ENCODE peak calls at places on chromosomes 12 and 14, in nine cellular contexts. One of them, this sample, is unnamed.

GRCh38 chr14:104436741-104437701 is 142.5 kb upstream of the C14orf180 start:
- DNase-seq in A673: no peak
- DNase-seq in tibial nerve: no peak
- DNase-seq in lung: peak; percentile 26
- DNase-seq in ovary: no peak
- DNase-seq in neural progenitor cell: no peak
- DNase-seq in heart right ventricle: peak; percentile 11
- DNase-seq in Peyer's patch: no peak
- DNase-seq in DND-41: no peak
- DNase-seq in this sample: peak; percentile 28

GRCh38 chr14:56482306-56482705 is 97.3 kb upstream of the TMEM260 start:
- DNase-seq in A673: peak; percentile 53
- DNase-seq in tibial nerve: no peak
- DNase-seq in lung: no peak
- DNase-seq in ovary: no peak
- DNase-seq in neural progenitor cell: peak; percentile 76
- DNase-seq in heart right ventricle: no peak
- DNase-seq in Peyer's patch: no peak
- DNase-seq in DND-41: peak; percentile 46
- DNase-seq in this sample: no peak

GRCh38 chr12:83818888-83819287 is 1093.7 kb downstream of the SLC6A15 start:
- DNase-seq in A673: peak; percentile 3
- DNase-seq in tibial nerve: no peak
- DNase-seq in lung: no peak
- DNase-seq in ovary: no peak
- DNase-seq in neural progenitor cell: no peak
- DNase-seq in heart right ventricle: no peak
- DNase-seq in Peyer's patch: no peak
- DNase-seq in DND-41: no peak
- DNase-seq in this sample: no peak

GRCh38 chr14:75138492-75138891 is 11.6 kb upstream of the NEK9 start:
- DNase-seq in A673: no peak
- DNase-seq in tibial nerve: no peak
- DNase-seq in lung: no peak
- DNase-seq in ovary: no peak
- DNase-seq in neural progenitor cell: no peak
- DNase-seq in heart right ventricle: no peak
- DNase-seq in Peyer's patch: no peak
- DNase-seq in DND-41: no peak
- DNase-seq in this sample: no peak

GRCh38 chr14:36773136-36773540 is 111.5 kb downstream of the PAX9 start:
- DNase-seq in A673: peak; percentile 80
- DNase-seq in tibial nerve: no peak
- DNase-seq in lung: no peak
- DNase-seq in ovary: no peak
- DNase-seq in neural progenitor cell: no peak
- DNase-seq in heart right ventricle: no peak
- DNase-seq in Peyer's patch: no peak
- DNase-seq in DND-41: no peak
- DNase-seq in this sample: no peak

GRCh38 chr12:28086521-28086920 is 103.7 kb upstream of the CCDC91 start:
- DNase-seq in A673: no peak
- DNase-seq in tibial nerve: no peak
- DNase-seq in lung: no peak
- DNase-seq in ovary: no peak
- DNase-seq in neural progenitor cell: no peak
- DNase-seq in heart right ventricle: no peak
- DNase-seq in Peyer's patch: no peak
- DNase-seq in DND-41: no peak
- DNase-seq in this sample: no peak

GRCh38 chr12:4506870-4507269 is 31.8 kb upstream of the RAD51AP1 start:
- DNase-seq in A673: no peak
- DNase-seq in tibial nerve: no peak
- DNase-seq in lung: no peak
- DNase-seq in ovary: no peak
- DNase-seq in neural progenitor cell: no peak
- DNase-seq in heart right ventricle: no peak
- DNase-seq in Peyer's patch: no peak
- DNase-seq in DND-41: peak; percentile 20
- DNase-seq in this sample: no peak

GRCh38 chr12:124294686-124295315 is at the start of gene RFLNA:
- DNase-seq in A673: peak; percentile 16
- DNase-seq in tibial nerve: no peak
- DNase-seq in lung: no peak
- DNase-seq in ovary: peak; percentile 64
- DNase-seq in neural progenitor cell: peak; percentile 83
- DNase-seq in heart right ventricle: no peak
- DNase-seq in Peyer's patch: no peak
- DNase-seq in DND-41: no peak
- DNase-seq in this sample: no peak

GRCh38 chr14:63174760-63175191 is 29.5 kb upstream of the RHOJ start:
- DNase-seq in A673: peak; percentile 75
- DNase-seq in tibial nerve: no peak
- DNase-seq in lung: no peak
- DNase-seq in ovary: no peak
- DNase-seq in neural progenitor cell: peak; percentile 75
- DNase-seq in heart right ventricle: no peak
- DNase-seq in Peyer's patch: no peak
- DNase-seq in DND-41: no peak
- DNase-seq in this sample: no peak

DNA sequence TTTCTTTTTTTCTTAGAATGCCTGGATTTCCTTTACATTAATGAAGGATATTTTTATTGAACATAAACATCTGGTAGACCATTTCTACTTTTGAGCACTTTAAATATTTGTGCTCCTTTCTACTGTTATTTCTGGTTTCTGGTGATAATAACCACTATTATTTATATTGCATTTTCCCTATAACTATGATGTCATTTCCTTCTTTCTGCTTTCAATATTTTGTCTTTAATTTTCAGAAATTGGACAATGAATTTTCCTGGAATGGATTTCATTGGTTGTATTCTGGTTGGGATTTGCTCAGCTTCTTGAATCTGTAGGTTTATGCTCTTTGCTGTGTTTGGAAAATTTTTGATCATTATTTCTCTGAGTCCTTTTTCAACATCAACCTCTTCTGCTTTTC is 5.2 kb upstream of the PRH1 start:
- DNase-seq in A673: no peak
- DNase-seq in tibial nerve: no peak
- DNase-seq in lung: no peak
- DNase-seq in ovary: no peak
- DNase-seq in neural progenitor cell: no peak
- DNase-seq in heart right ventricle: no peak
- DNase-seq in Peyer's patch: no peak
- DNase-seq in DND-41: no peak
- DNase-seq in this sample: no peak
- H3K27ac ChIP-seq in A673: no peak overlapping the region
- H3K27ac ChIP-seq in tibial nerve: no peak overlapping the region
- H3K27ac ChIP-seq in lung: no peak overlapping the region
- H3K27ac ChIP-seq in ovary: no peak overlapping the region
- H3K27ac ChIP-seq in neural progenitor cell: no peak overlapping the region
- H3K27ac ChIP-seq in heart right ventricle: no peak overlapping the region
- H3K27ac ChIP-seq in Peyer's patch: no peak overlapping the region
- H3K27ac ChIP-seq in DND-41: no peak overlapping the region
- H3K27ac ChIP-seq in this sample: no peak overlapping the region

GRCh38 chr14:61321385-61322010 is at the start of gene PRKCH:
- DNase-seq in A673: peak; percentile 65
- DNase-seq in tibial nerve: no peak
- DNase-seq in lung: peak; percentile 87
- DNase-seq in ovary: peak; percentile 72
- DNase-seq in neural progenitor cell: peak; percentile 73
- DNase-seq in heart right ventricle: peak; percentile 82
- DNase-seq in Peyer's patch: peak; percentile 68
- DNase-seq in DND-41: peak; percentile 91
- DNase-seq in this sample: peak; percentile 83
- TF ChIP-seq CTCF in A673: peak; percentile 26
- TF ChIP-seq CTCF in tibial nerve: peak; percentile 8
- TF ChIP-seq CTCF in lung: no peak
- TF ChIP-seq CTCF in ovary: no peak
- TF ChIP-seq CTCF in neural progenitor cell: peak; percentile 31
- TF ChIP-seq CTCF in heart right ventricle: no peak
- TF ChIP-seq CTCF in Peyer's patch: no peak
- TF ChIP-seq CTCF in DND-41: peak; percentile 64
- TF ChIP-seq CTCF in this sample: peak; percentile 32

GRCh38 chr12:16348435-16349131 is 1.1 kb downstream of the MGST1 start:
- DNase-seq in A673: no peak
- DNase-seq in tibial nerve: no peak
- DNase-seq in lung: no peak
- DNase-seq in ovary: no peak
- DNase-seq in neural progenitor cell: peak; percentile 9
- DNase-seq in heart right ventricle: no peak
- DNase-seq in Peyer's patch: no peak
- DNase-seq in DND-41: no peak
- DNase-seq in this sample: no peak
- H3K27ac ChIP-seq in A673: no peak overlapping the region
- H3K27ac ChIP-seq in tibial nerve: peak overlapping the region; percentile 42
- H3K27ac ChIP-seq in lung: peak overlapping the region; percentile 26
- H3K27ac ChIP-seq in ovary: no peak overlapping the region
- H3K27ac ChIP-seq in neural progenitor cell: peak overlapping the region; percentile 86
- H3K27ac ChIP-seq in heart right ventricle: peak overlapping the region; percentile 69
- H3K27ac ChIP-seq in Peyer's patch: no peak overlapping the region
- H3K27ac ChIP-seq in DND-41: no peak overlapping the region
- H3K27ac ChIP-seq in this sample: no peak overlapping the region

DNA sequence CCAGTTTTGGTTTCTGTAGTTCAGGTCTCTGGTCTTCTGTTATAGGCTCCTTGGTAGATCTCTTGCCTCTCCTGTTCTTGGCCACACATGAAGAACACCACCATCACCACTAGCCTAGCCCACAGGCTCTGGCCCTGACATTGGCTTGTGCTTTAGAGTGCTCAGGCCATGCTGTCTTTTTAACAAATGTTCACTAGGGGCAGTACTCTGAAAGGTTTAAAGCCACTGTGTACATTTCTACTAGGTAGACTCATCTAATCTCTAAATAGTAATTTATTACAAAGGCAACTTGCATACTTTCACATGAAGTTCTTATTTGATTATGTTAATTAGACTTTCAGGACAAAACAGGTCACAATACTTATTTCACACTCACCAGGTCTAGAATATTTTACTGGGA is 38.3 kb downstream of the PDE6H start:
- DNase-seq in A673: peak; percentile 10
- DNase-seq in tibial nerve: no peak
- DNase-seq in lung: no peak
- DNase-seq in ovary: no peak
- DNase-seq in neural progenitor cell: no peak
- DNase-seq in heart right ventricle: no peak
- DNase-seq in Peyer's patch: no peak
- DNase-seq in DND-41: no peak
- DNase-seq in this sample: no peak
- TF ChIP-seq CTCF in A673: peak; percentile 30
- TF ChIP-seq CTCF in tibial nerve: no peak
- TF ChIP-seq CTCF in lung: no peak
- TF ChIP-seq CTCF in ovary: no peak
- TF ChIP-seq CTCF in neural progenitor cell: peak; percentile 33
- TF ChIP-seq CTCF in heart right ventricle: no peak
- TF ChIP-seq CTCF in Peyer's patch: no peak
- TF ChIP-seq CTCF in DND-41: peak; percentile 39
- TF ChIP-seq CTCF in this sample: peak; percentile 33

GRCh38 chr12:2583642-2584041 is 211.1 kb upstream of the FKBP4 start:
- DNase-seq in A673: no peak
- DNase-seq in tibial nerve: no peak
- DNase-seq in lung: no peak
- DNase-seq in ovary: no peak
- DNase-seq in neural progenitor cell: no peak
- DNase-seq in heart right ventricle: no peak
- DNase-seq in Peyer's patch: no peak
- DNase-seq in DND-41: no peak
- DNase-seq in this sample: no peak
- H3K27ac ChIP-seq in A673: no peak overlapping the region
- H3K27ac ChIP-seq in tibial nerve: no peak overlapping the region
- H3K27ac ChIP-seq in lung: no peak overlapping the region
- H3K27ac ChIP-seq in ovary: no peak overlapping the region
- H3K27ac ChIP-seq in neural progenitor cell: no peak overlapping the region
- H3K27ac ChIP-seq in heart right ventricle: peak overlapping the region; percentile 42
- H3K27ac ChIP-seq in Peyer's patch: no peak overlapping the region
- H3K27ac ChIP-seq in DND-41: no peak overlapping the region
- H3K27ac ChIP-seq in this sample: no peak overlapping the region

GRCh38 chr12:79487386-79488110 is 203.2 kb downstream of the PAWR start:
- DNase-seq in A673: no peak
- DNase-seq in tibial nerve: no peak
- DNase-seq in lung: no peak
- DNase-seq in ovary: no peak
- DNase-seq in neural progenitor cell: no peak
- DNase-seq in heart right ventricle: no peak
- DNase-seq in Peyer's patch: no peak
- DNase-seq in DND-41: no peak
- DNase-seq in this sample: no peak

GRCh38 chr12:79482323-79482722 is 208.4 kb downstream of the PAWR start:
- DNase-seq in A673: no peak
- DNase-seq in tibial nerve: no peak
- DNase-seq in lung: no peak
- DNase-seq in ovary: no peak
- DNase-seq in neural progenitor cell: peak; percentile 3
- DNase-seq in heart right ventricle: no peak
- DNase-seq in Peyer's patch: no peak
- DNase-seq in DND-41: no peak
- DNase-seq in this sample: no peak

DNA sequence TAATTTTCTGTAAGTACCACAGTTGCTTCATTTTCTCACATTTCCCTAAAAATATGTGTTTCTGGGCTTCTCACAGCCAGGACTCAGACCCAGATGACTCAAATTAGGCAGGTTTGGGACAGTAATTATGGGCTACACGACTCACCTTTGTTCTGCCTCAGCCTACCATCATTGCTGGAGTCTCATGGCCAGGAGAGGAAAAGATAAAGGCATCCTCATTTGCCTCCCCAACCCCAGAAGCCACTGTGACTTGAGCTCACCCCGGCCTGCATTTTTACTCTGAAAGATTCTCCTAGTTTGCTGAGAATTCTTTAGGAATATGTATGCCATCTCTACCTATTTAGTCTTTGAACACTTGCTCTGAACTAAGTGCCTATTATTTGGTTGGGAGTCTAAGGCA is 207.8 kb downstream of the PAWR start:
- DNase-seq in A673: no peak
- DNase-seq in tibial nerve: no peak
- DNase-seq in lung: no peak
- DNase-seq in ovary: no peak
- DNase-seq in neural progenitor cell: no peak
- DNase-seq in heart right ventricle: no peak
- DNase-seq in Peyer's patch: no peak
- DNase-seq in DND-41: no peak
- DNase-seq in this sample: no peak
- TF ChIP-seq CTCF in A673: no peak
- TF ChIP-seq CTCF in tibial nerve: no peak
- TF ChIP-seq CTCF in lung: no peak
- TF ChIP-seq CTCF in ovary: no peak
- TF ChIP-seq CTCF in neural progenitor cell: no peak
- TF ChIP-seq CTCF in heart right ventricle: no peak
- TF ChIP-seq CTCF in Peyer's patch: no peak
- TF ChIP-seq CTCF in DND-41: no peak
- TF ChIP-seq CTCF in this sample: no peak

This sample was measured in CD4-positive, alpha-beta T cell.